ENCODE peak calls at places on chromosomes 12 and 14, in eight cellular contexts. One of them, this sample, is unnamed.

GRCh38 chr12:112116232-112117060 is 7.9 kb upstream of the NAA25 start:
- DNase-seq in adrenal gland: peak
- DNase-seq in GM12865: peak
- DNase-seq in upper lobe of right lung: peak
- DNase-seq in prostate gland: no peak
- DNase-seq in colonic mucosa: peak
- DNase-seq in left ventricle myocardium inferior: peak
- DNase-seq in heart right ventricle: peak
- DNase-seq in this sample: peak

GRCh38 chr12:122126713-122127597 is 47.1 kb downstream of the IL31 start:
- DNase-seq in adrenal gland: peak
- DNase-seq in GM12865: no peak
- DNase-seq in upper lobe of right lung: no peak
- DNase-seq in prostate gland: no peak
- DNase-seq in colonic mucosa: no peak
- DNase-seq in left ventricle myocardium inferior: no peak
- DNase-seq in heart right ventricle: no peak
- DNase-seq in this sample: peak

GRCh38 chr12:132137483-132138125 is 6.5 kb downstream of the DDX51 start:
- DNase-seq in adrenal gland: no peak
- DNase-seq in GM12865: no peak
- DNase-seq in upper lobe of right lung: peak
- DNase-seq in prostate gland: no peak
- DNase-seq in colonic mucosa: no peak
- DNase-seq in left ventricle myocardium inferior: no peak
- DNase-seq in heart right ventricle: no peak
- DNase-seq in this sample: no peak

GRCh38 chr14:79581912-79582576 is 629.3 kb downstream of the DIO2 start:
- DNase-seq in adrenal gland: no peak
- DNase-seq in GM12865: no peak
- DNase-seq in upper lobe of right lung: no peak
- DNase-seq in prostate gland: no peak
- DNase-seq in colonic mucosa: no peak
- DNase-seq in left ventricle myocardium inferior: no peak
- DNase-seq in heart right ventricle: no peak
- DNase-seq in this sample: peak

GRCh38 chr14:92783813-92784431 is 10.2 kb upstream of the GOLGA5 start:
- DNase-seq in adrenal gland: no peak
- DNase-seq in GM12865: peak
- DNase-seq in upper lobe of right lung: no peak
- DNase-seq in prostate gland: peak
- DNase-seq in colonic mucosa: peak
- DNase-seq in left ventricle myocardium inferior: no peak
- DNase-seq in heart right ventricle: no peak
- DNase-seq in this sample: peak

GRCh38 chr12:93153321-93153720 is 224.2 kb upstream of the EEA1 start:
- DNase-seq in adrenal gland: no peak
- DNase-seq in GM12865: no peak
- DNase-seq in upper lobe of right lung: no peak
- DNase-seq in prostate gland: no peak
- DNase-seq in colonic mucosa: no peak
- DNase-seq in left ventricle myocardium inferior: no peak
- DNase-seq in heart right ventricle: no peak
- DNase-seq in this sample: peak

GRCh38 chr14:101727611-101728010 is 33.9 kb upstream of the PPP2R5C start:
- DNase-seq in adrenal gland: no peak
- DNase-seq in GM12865: no peak
- DNase-seq in upper lobe of right lung: peak
- DNase-seq in prostate gland: no peak
- DNase-seq in colonic mucosa: no peak
- DNase-seq in left ventricle myocardium inferior: no peak
- DNase-seq in heart right ventricle: no peak
- DNase-seq in this sample: no peak

GRCh38 chr12:49961111-49961922 is at the start of gene AQP5:
- DNase-seq in adrenal gland: no peak
- DNase-seq in GM12865: no peak
- DNase-seq in upper lobe of right lung: no peak
- DNase-seq in prostate gland: no peak
- DNase-seq in colonic mucosa: no peak
- DNase-seq in left ventricle myocardium inferior: no peak
- DNase-seq in heart right ventricle: peak
- DNase-seq in this sample: no peak

GRCh38 chr12:86710110-86710509 is 453.9 kb upstream of the MGAT4C start:
- DNase-seq in adrenal gland: no peak
- DNase-seq in GM12865: no peak
- DNase-seq in upper lobe of right lung: no peak
- DNase-seq in prostate gland: no peak
- DNase-seq in colonic mucosa: no peak
- DNase-seq in left ventricle myocardium inferior: no peak
- DNase-seq in heart right ventricle: no peak
- DNase-seq in this sample: peak

GRCh38 chr14:65077318-65077717 is 25.0 kb downstream of the MAX start:
- DNase-seq in adrenal gland: no peak
- DNase-seq in GM12865: no peak
- DNase-seq in upper lobe of right lung: no peak
- DNase-seq in prostate gland: no peak
- DNase-seq in colonic mucosa: no peak
- DNase-seq in left ventricle myocardium inferior: no peak
- DNase-seq in heart right ventricle: no peak
- DNase-seq in this sample: no peak

GRCh38 chr14:65080954-65081747 is 21.2 kb downstream of the MAX start:
- DNase-seq in adrenal gland: no peak
- DNase-seq in GM12865: no peak
- DNase-seq in upper lobe of right lung: no peak
- DNase-seq in prostate gland: no peak
- DNase-seq in colonic mucosa: peak
- DNase-seq in left ventricle myocardium inferior: no peak
- DNase-seq in heart right ventricle: no peak
- DNase-seq in this sample: no peak

GRCh38 chr14:65079788-65080187 is 22.5 kb downstream of the MAX start:
- DNase-seq in adrenal gland: no peak
- DNase-seq in GM12865: no peak
- DNase-seq in upper lobe of right lung: no peak
- DNase-seq in prostate gland: no peak
- DNase-seq in colonic mucosa: no peak
- DNase-seq in left ventricle myocardium inferior: no peak
- DNase-seq in heart right ventricle: no peak
- DNase-seq in this sample: no peak

GRCh38 chr14:65075628-65076325 is 26.5 kb downstream of the MAX start:
- DNase-seq in adrenal gland: no peak
- DNase-seq in GM12865: no peak
- DNase-seq in upper lobe of right lung: no peak
- DNase-seq in prostate gland: no peak
- DNase-seq in colonic mucosa: no peak
- DNase-seq in left ventricle myocardium inferior: no peak
- DNase-seq in heart right ventricle: no peak
- DNase-seq in this sample: no peak

GRCh38 chr14:65079201-65079600 is 23.1 kb downstream of the MAX start:
- DNase-seq in adrenal gland: no peak
- DNase-seq in GM12865: no peak
- DNase-seq in upper lobe of right lung: no peak
- DNase-seq in prostate gland: peak
- DNase-seq in colonic mucosa: no peak
- DNase-seq in left ventricle myocardium inferior: no peak
- DNase-seq in heart right ventricle: no peak
- DNase-seq in this sample: no peak
- H3K4me3 ChIP-seq in adrenal gland: no peak
- H3K4me3 ChIP-seq in GM12865: no peak
- H3K4me3 ChIP-seq in upper lobe of right lung: no peak
- H3K4me3 ChIP-seq in prostate gland: no peak
- H3K4me3 ChIP-seq in colonic mucosa: no peak
- H3K4me3 ChIP-seq in left ventricle myocardium inferior: no peak
- H3K4me3 ChIP-seq in heart right ventricle: no peak
- H3K4me3 ChIP-seq in this sample: no peak

DNA sequence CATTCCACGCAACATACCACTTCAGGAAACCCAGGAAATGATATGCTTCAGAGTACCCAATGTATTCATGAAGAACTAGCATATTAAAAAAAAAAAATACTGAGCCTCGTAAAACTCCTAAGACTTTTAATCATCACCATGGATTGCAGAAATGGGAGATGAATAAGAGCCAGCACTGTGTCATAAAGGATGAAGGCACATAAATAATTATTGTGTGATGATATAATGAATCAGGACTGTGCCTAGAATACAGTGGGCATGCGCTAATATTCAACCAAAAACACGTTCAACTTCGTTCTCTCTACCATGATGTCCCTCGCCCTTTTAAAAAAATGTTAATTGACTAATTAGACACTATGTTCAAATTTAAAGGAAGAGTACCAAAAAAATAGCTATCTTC is 68.7 kb downstream of the CIT start:
- DNase-seq in adrenal gland: no peak
- DNase-seq in GM12865: no peak
- DNase-seq in upper lobe of right lung: no peak
- DNase-seq in prostate gland: no peak
- DNase-seq in colonic mucosa: no peak
- DNase-seq in left ventricle myocardium inferior: no peak
- DNase-seq in heart right ventricle: no peak
- DNase-seq in this sample: peak
- TF ChIP-seq CTCF in adrenal gland: no peak
- TF ChIP-seq CTCF in GM12865: no peak
- TF ChIP-seq CTCF in upper lobe of right lung: no peak
- TF ChIP-seq CTCF in prostate gland: no peak
- TF ChIP-seq CTCF in colonic mucosa: no peak
- TF ChIP-seq CTCF in left ventricle myocardium inferior: no peak
- TF ChIP-seq CTCF in heart right ventricle: no peak
- TF ChIP-seq CTCF in this sample: no peak

GRCh38 chr14:57831981-57832380 is 33.9 kb downstream of the SLC35F4 start:
- DNase-seq in adrenal gland: no peak
- DNase-seq in GM12865: peak
- DNase-seq in upper lobe of right lung: no peak
- DNase-seq in prostate gland: no peak
- DNase-seq in colonic mucosa: no peak
- DNase-seq in left ventricle myocardium inferior: no peak
- DNase-seq in heart right ventricle: no peak
- DNase-seq in this sample: peak

GRCh38 chr14:57835751-57836150 is 30.1 kb downstream of the SLC35F4 start:
- DNase-seq in adrenal gland: no peak
- DNase-seq in GM12865: no peak
- DNase-seq in upper lobe of right lung: no peak
- DNase-seq in prostate gland: no peak
- DNase-seq in colonic mucosa: no peak
- DNase-seq in left ventricle myocardium inferior: no peak
- DNase-seq in heart right ventricle: no peak
- DNase-seq in this sample: no peak

GRCh38 chr14:57834961-57835360 is 30.9 kb downstream of the SLC35F4 start:
- DNase-seq in adrenal gland: no peak
- DNase-seq in GM12865: no peak
- DNase-seq in upper lobe of right lung: no peak
- DNase-seq in prostate gland: no peak
- DNase-seq in colonic mucosa: no peak
- DNase-seq in left ventricle myocardium inferior: no peak
- DNase-seq in heart right ventricle: no peak
- DNase-seq in this sample: no peak

GRCh38 chr14:57834001-57834598 is 31.8 kb downstream of the SLC35F4 start:
- DNase-seq in adrenal gland: no peak
- DNase-seq in GM12865: no peak
- DNase-seq in upper lobe of right lung: no peak
- DNase-seq in prostate gland: no peak
- DNase-seq in colonic mucosa: no peak
- DNase-seq in left ventricle myocardium inferior: no peak
- DNase-seq in heart right ventricle: no peak
- DNase-seq in this sample: no peak

DNA sequence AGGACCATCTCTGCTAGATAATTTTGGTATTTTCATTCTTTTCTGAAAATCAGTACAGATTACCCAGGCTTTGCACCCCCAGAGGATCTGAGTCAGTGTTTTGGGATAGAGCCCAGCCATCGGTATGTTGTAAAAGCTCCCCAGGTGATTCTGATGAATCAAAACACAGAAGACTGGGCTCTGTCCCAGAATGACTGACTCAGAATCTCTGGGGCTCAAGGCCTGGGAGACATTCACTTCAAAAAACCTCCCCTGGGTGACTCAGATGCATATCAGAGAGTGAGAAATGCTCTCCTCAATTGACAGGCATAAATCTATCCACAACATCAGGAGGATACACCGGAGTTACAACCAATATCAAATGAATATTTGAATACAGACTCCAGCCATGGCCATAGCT is 32.6 kb downstream of the SLC35F4 start:
- DNase-seq in adrenal gland: peak
- DNase-seq in GM12865: no peak
- DNase-seq in upper lobe of right lung: no peak
- DNase-seq in prostate gland: peak
- DNase-seq in colonic mucosa: no peak
- DNase-seq in left ventricle myocardium inferior: no peak
- DNase-seq in heart right ventricle: no peak
- DNase-seq in this sample: peak
- H3K4me3 ChIP-seq in adrenal gland: no peak
- H3K4me3 ChIP-seq in GM12865: no peak
- H3K4me3 ChIP-seq in upper lobe of right lung: no peak
- H3K4me3 ChIP-seq in prostate gland: no peak
- H3K4me3 ChIP-seq in colonic mucosa: no peak
- H3K4me3 ChIP-seq in left ventricle myocardium inferior: no peak
- H3K4me3 ChIP-seq in heart right ventricle: no peak
- H3K4me3 ChIP-seq in this sample: no peak

GRCh38 chr12:94678396-94678795 is 28.0 kb upstream of the TMCC3 start:
- DNase-seq in adrenal gland: no peak
- DNase-seq in GM12865: no peak
- DNase-seq in upper lobe of right lung: no peak
- DNase-seq in prostate gland: no peak
- DNase-seq in colonic mucosa: no peak
- DNase-seq in left ventricle myocardium inferior: no peak
- DNase-seq in heart right ventricle: no peak
- DNase-seq in this sample: no peak
- TF ChIP-seq CTCF in adrenal gland: no peak
- TF ChIP-seq CTCF in GM12865: no peak
- TF ChIP-seq CTCF in upper lobe of right lung: no peak
- TF ChIP-seq CTCF in prostate gland: no peak
- TF ChIP-seq CTCF in colonic mucosa: no peak
- TF ChIP-seq CTCF in left ventricle myocardium inferior: no peak
- TF ChIP-seq CTCF in heart right ventricle: no peak
- TF ChIP-seq CTCF in this sample: no peak

GRCh38 chr12:110012137-110012536 is 12.9 kb downstream of the ANKRD13A start:
- DNase-seq in adrenal gland: no peak
- DNase-seq in GM12865: peak
- DNase-seq in upper lobe of right lung: peak
- DNase-seq in prostate gland: no peak
- DNase-seq in colonic mucosa: no peak
- DNase-seq in left ventricle myocardium inferior: no peak
- DNase-seq in heart right ventricle: no peak
- DNase-seq in this sample: no peak
- H3K4me3 ChIP-seq in adrenal gland: no peak
- H3K4me3 ChIP-seq in GM12865: peak
- H3K4me3 ChIP-seq in upper lobe of right lung: no peak
- H3K4me3 ChIP-seq in prostate gland: no peak
- H3K4me3 ChIP-seq in colonic mucosa: no peak
- H3K4me3 ChIP-seq in left ventricle myocardium inferior: no peak
- H3K4me3 ChIP-seq in heart right ventricle: no peak
- H3K4me3 ChIP-seq in this sample: no peak

DNA sequence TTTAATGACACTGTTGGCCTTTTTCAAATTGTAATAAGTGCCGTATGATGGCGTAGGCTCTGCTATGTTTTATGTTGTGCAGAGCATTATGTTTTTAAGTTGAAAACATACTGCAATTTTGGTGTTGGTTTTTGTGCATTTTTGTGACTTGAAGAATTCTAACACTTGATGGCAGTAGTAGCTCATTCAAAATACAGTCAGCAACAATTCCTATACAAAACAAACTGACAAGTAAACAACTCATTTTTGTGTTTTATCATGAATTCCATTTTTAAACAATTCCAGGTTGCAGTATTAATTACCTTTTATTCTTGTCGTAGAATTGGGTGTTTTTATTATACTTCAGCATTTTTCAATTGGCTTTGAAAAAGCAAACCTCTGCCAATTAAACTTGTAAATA is 4.0 kb upstream of the CCER1 start:
- DNase-seq in adrenal gland: no peak
- DNase-seq in GM12865: no peak
- DNase-seq in upper lobe of right lung: no peak
- DNase-seq in prostate gland: no peak
- DNase-seq in colonic mucosa: no peak
- DNase-seq in left ventricle myocardium inferior: no peak
- DNase-seq in heart right ventricle: no peak
- DNase-seq in this sample: peak
- TF ChIP-seq CTCF in adrenal gland: no peak
- TF ChIP-seq CTCF in GM12865: no peak
- TF ChIP-seq CTCF in upper lobe of right lung: no peak
- TF ChIP-seq CTCF in prostate gland: no peak
- TF ChIP-seq CTCF in colonic mucosa: no peak
- TF ChIP-seq CTCF in left ventricle myocardium inferior: no peak
- TF ChIP-seq CTCF in heart right ventricle: no peak
- TF ChIP-seq CTCF in this sample: peak

This sample was measured in epithelial cell of esophagus.